ENCODE peak calls at places on chromosomes 11 and 22, in eight cellular contexts. One of them, this sample, is unnamed.
A peak's percentile ranks its signal among the peaks of the same experiment; 100 is the strongest.

GRCh38 chr22:38952382-38952993 is 4.9 kb upstream of the APOBEC3A start:
- DNase-seq in HCEC 1CT: no peak
- DNase-seq in activated naive CD8-positive, alpha-beta T cell treated with anti-CD3 and anti-CD28 coated beads, Interleukin-2, amount 50 U/mL, for 24 hours: no peak
- DNase-seq in RWPE1: no peak
- DNase-seq in pulmonary artery endothelial cell: no peak
- DNase-seq in T-helper 2 cell: no peak
- DNase-seq in stomach: no peak
- DNase-seq in endothelial cell: no peak
- DNase-seq in this sample: no peak

GRCh38 chr11:637593-638507 is 781 bp downstream of the DRD4 start:
- DNase-seq in HCEC 1CT: no peak
- DNase-seq in activated naive CD8-positive, alpha-beta T cell treated with anti-CD3 and anti-CD28 coated beads, Interleukin-2, amount 50 U/mL, for 24 hours: no peak
- DNase-seq in RWPE1: no peak
- DNase-seq in pulmonary artery endothelial cell: no peak
- DNase-seq in T-helper 2 cell: no peak
- DNase-seq in stomach: no peak
- DNase-seq in endothelial cell: no peak
- DNase-seq in this sample: no peak

GRCh38 chr11:72758690-72759389 is 6.6 kb upstream of the ARAP1 start:
- DNase-seq in HCEC 1CT: peak; percentile 63
- DNase-seq in activated naive CD8-positive, alpha-beta T cell treated with anti-CD3 and anti-CD28 coated beads, Interleukin-2, amount 50 U/mL, for 24 hours: no peak
- DNase-seq in RWPE1: no peak
- DNase-seq in pulmonary artery endothelial cell: no peak
- DNase-seq in T-helper 2 cell: no peak
- DNase-seq in stomach: no peak
- DNase-seq in endothelial cell: no peak
- DNase-seq in this sample: peak; percentile 62

GRCh38 chr22:42296381-42296853 is 26.0 kb upstream of the TCF20 start:
- DNase-seq in HCEC 1CT: no peak
- DNase-seq in activated naive CD8-positive, alpha-beta T cell treated with anti-CD3 and anti-CD28 coated beads, Interleukin-2, amount 50 U/mL, for 24 hours: no peak
- DNase-seq in RWPE1: no peak
- DNase-seq in pulmonary artery endothelial cell: no peak
- DNase-seq in T-helper 2 cell: no peak
- DNase-seq in stomach: peak; percentile 30
- DNase-seq in endothelial cell: no peak
- DNase-seq in this sample: no peak

GRCh38 chr11:8167796-8168195 is 1.0 kb downstream of the RIC3 start:
- DNase-seq in HCEC 1CT: no peak
- DNase-seq in activated naive CD8-positive, alpha-beta T cell treated with anti-CD3 and anti-CD28 coated beads, Interleukin-2, amount 50 U/mL, for 24 hours: no peak
- DNase-seq in RWPE1: no peak
- DNase-seq in pulmonary artery endothelial cell: no peak
- DNase-seq in T-helper 2 cell: peak; percentile 3
- DNase-seq in stomach: no peak
- DNase-seq in endothelial cell: no peak
- DNase-seq in this sample: no peak

GRCh38 chr11:120332822-120333716 is 3.1 kb upstream of the ARHGEF12 start:
- DNase-seq in HCEC 1CT: no peak
- DNase-seq in activated naive CD8-positive, alpha-beta T cell treated with anti-CD3 and anti-CD28 coated beads, Interleukin-2, amount 50 U/mL, for 24 hours: no peak
- DNase-seq in RWPE1: no peak
- DNase-seq in pulmonary artery endothelial cell: no peak
- DNase-seq in T-helper 2 cell: no peak
- DNase-seq in stomach: no peak
- DNase-seq in endothelial cell: no peak
- DNase-seq in this sample: no peak

GRCh38 chr22:50192056-50192824 is 6.5 kb downstream of the TRABD start:
- DNase-seq in HCEC 1CT: no peak
- DNase-seq in activated naive CD8-positive, alpha-beta T cell treated with anti-CD3 and anti-CD28 coated beads, Interleukin-2, amount 50 U/mL, for 24 hours: peak; percentile 36
- DNase-seq in RWPE1: no peak
- DNase-seq in pulmonary artery endothelial cell: no peak
- DNase-seq in T-helper 2 cell: peak; percentile 36
- DNase-seq in stomach: peak; percentile 39
- DNase-seq in endothelial cell: no peak
- DNase-seq in this sample: no peak

GRCh38 chr11:125807909-125808308 is 20.0 kb downstream of the PATE3 start:
- DNase-seq in HCEC 1CT: peak; percentile 13
- DNase-seq in activated naive CD8-positive, alpha-beta T cell treated with anti-CD3 and anti-CD28 coated beads, Interleukin-2, amount 50 U/mL, for 24 hours: no peak
- DNase-seq in RWPE1: no peak
- DNase-seq in pulmonary artery endothelial cell: no peak
- DNase-seq in T-helper 2 cell: no peak
- DNase-seq in stomach: no peak
- DNase-seq in endothelial cell: no peak
- DNase-seq in this sample: no peak

GRCh38 chr11:117144477-117145392 is 648 bp downstream of the PAFAH1B2 start:
- DNase-seq in HCEC 1CT: peak; percentile 81
- DNase-seq in activated naive CD8-positive, alpha-beta T cell treated with anti-CD3 and anti-CD28 coated beads, Interleukin-2, amount 50 U/mL, for 24 hours: peak; percentile 36
- DNase-seq in RWPE1: peak; percentile 79
- DNase-seq in pulmonary artery endothelial cell: peak; percentile 11
- DNase-seq in T-helper 2 cell: peak; percentile 59
- DNase-seq in stomach: peak; percentile 57
- DNase-seq in endothelial cell: peak; percentile 50
- DNase-seq in this sample: no peak

GRCh38 chr22:17627961-17628303 is 617 bp downstream of the ATP6V1E1 start:
- DNase-seq in HCEC 1CT: no peak
- DNase-seq in activated naive CD8-positive, alpha-beta T cell treated with anti-CD3 and anti-CD28 coated beads, Interleukin-2, amount 50 U/mL, for 24 hours: no peak
- DNase-seq in RWPE1: no peak
- DNase-seq in pulmonary artery endothelial cell: no peak
- DNase-seq in T-helper 2 cell: no peak
- DNase-seq in stomach: no peak
- DNase-seq in endothelial cell: no peak
- DNase-seq in this sample: no peak

GRCh38 chr11:69630009-69630870 is 10.7 kb upstream of the CCND1 start:
- DNase-seq in HCEC 1CT: no peak
- DNase-seq in activated naive CD8-positive, alpha-beta T cell treated with anti-CD3 and anti-CD28 coated beads, Interleukin-2, amount 50 U/mL, for 24 hours: no peak
- DNase-seq in RWPE1: no peak
- DNase-seq in pulmonary artery endothelial cell: no peak
- DNase-seq in T-helper 2 cell: no peak
- DNase-seq in stomach: no peak
- DNase-seq in endothelial cell: no peak
- DNase-seq in this sample: no peak

GRCh38 chr11:113176561-113176960 is 137.8 kb upstream of the TTC12 start:
- DNase-seq in HCEC 1CT: peak; percentile 65
- DNase-seq in activated naive CD8-positive, alpha-beta T cell treated with anti-CD3 and anti-CD28 coated beads, Interleukin-2, amount 50 U/mL, for 24 hours: no peak
- DNase-seq in RWPE1: no peak
- DNase-seq in pulmonary artery endothelial cell: no peak
- DNase-seq in T-helper 2 cell: no peak
- DNase-seq in stomach: no peak
- DNase-seq in endothelial cell: no peak
- DNase-seq in this sample: no peak

GRCh38 chr11:33703234-33703633 is 2.6 kb upstream of the C11orf91 start:
- DNase-seq in HCEC 1CT: no peak
- DNase-seq in activated naive CD8-positive, alpha-beta T cell treated with anti-CD3 and anti-CD28 coated beads, Interleukin-2, amount 50 U/mL, for 24 hours: no peak
- DNase-seq in RWPE1: no peak
- DNase-seq in pulmonary artery endothelial cell: no peak
- DNase-seq in T-helper 2 cell: no peak
- DNase-seq in stomach: no peak
- DNase-seq in endothelial cell: no peak
- DNase-seq in this sample: no peak

GRCh38 chr11:122882809-122883681 is 486 bp downstream of the JHY start:
- DNase-seq in HCEC 1CT: peak; percentile 3
- DNase-seq in activated naive CD8-positive, alpha-beta T cell treated with anti-CD3 and anti-CD28 coated beads, Interleukin-2, amount 50 U/mL, for 24 hours: peak; percentile 61
- DNase-seq in RWPE1: peak; percentile 36
- DNase-seq in pulmonary artery endothelial cell: no peak
- DNase-seq in T-helper 2 cell: peak; percentile 51
- DNase-seq in stomach: peak; percentile 49
- DNase-seq in endothelial cell: peak; percentile 67
- DNase-seq in this sample: peak; percentile 70

GRCh38 chr11:130631119-130631518 is 182.7 kb downstream of the ADAMTS15 start:
- DNase-seq in HCEC 1CT: peak; percentile 94
- DNase-seq in activated naive CD8-positive, alpha-beta T cell treated with anti-CD3 and anti-CD28 coated beads, Interleukin-2, amount 50 U/mL, for 24 hours: no peak
- DNase-seq in RWPE1: peak; percentile 88
- DNase-seq in pulmonary artery endothelial cell: no peak
- DNase-seq in T-helper 2 cell: peak; percentile 41
- DNase-seq in stomach: no peak
- DNase-seq in endothelial cell: no peak
- DNase-seq in this sample: no peak

GRCh38 chr22:40951795-40952602 is 821 bp downstream of the RBX1 start:
- DNase-seq in HCEC 1CT: peak; percentile 3
- DNase-seq in activated naive CD8-positive, alpha-beta T cell treated with anti-CD3 and anti-CD28 coated beads, Interleukin-2, amount 50 U/mL, for 24 hours: no peak
- DNase-seq in RWPE1: no peak
- DNase-seq in pulmonary artery endothelial cell: no peak
- DNase-seq in T-helper 2 cell: peak; percentile 59
- DNase-seq in stomach: no peak
- DNase-seq in endothelial cell: no peak
- DNase-seq in this sample: no peak

GRCh38 chr11:61966673-61967176 is 709 bp downstream of the FTH1 start:
- DNase-seq in HCEC 1CT: peak; percentile 35
- DNase-seq in activated naive CD8-positive, alpha-beta T cell treated with anti-CD3 and anti-CD28 coated beads, Interleukin-2, amount 50 U/mL, for 24 hours: peak; percentile 35
- DNase-seq in RWPE1: no peak
- DNase-seq in pulmonary artery endothelial cell: no peak
- DNase-seq in T-helper 2 cell: peak; percentile 76
- DNase-seq in stomach: no peak
- DNase-seq in endothelial cell: no peak
- DNase-seq in this sample: no peak

GRCh38 chr11:67282876-67283371 is 6.2 kb upstream of the ANKRD13D start:
- DNase-seq in HCEC 1CT: no peak
- DNase-seq in activated naive CD8-positive, alpha-beta T cell treated with anti-CD3 and anti-CD28 coated beads, Interleukin-2, amount 50 U/mL, for 24 hours: no peak
- DNase-seq in RWPE1: no peak
- DNase-seq in pulmonary artery endothelial cell: no peak
- DNase-seq in T-helper 2 cell: no peak
- DNase-seq in stomach: no peak
- DNase-seq in endothelial cell: no peak
- DNase-seq in this sample: no peak

GRCh38 chr11:61378713-61379313 is 13.6 kb upstream of the TMEM216 start:
- DNase-seq in HCEC 1CT: peak; percentile 95
- DNase-seq in activated naive CD8-positive, alpha-beta T cell treated with anti-CD3 and anti-CD28 coated beads, Interleukin-2, amount 50 U/mL, for 24 hours: no peak
- DNase-seq in RWPE1: peak; percentile 92
- DNase-seq in pulmonary artery endothelial cell: no peak
- DNase-seq in T-helper 2 cell: no peak
- DNase-seq in stomach: no peak
- DNase-seq in endothelial cell: no peak
- DNase-seq in this sample: peak; percentile 92

GRCh38 chr11:113242767-113243397 is 71.5 kb upstream of the TTC12 start:
- DNase-seq in HCEC 1CT: peak; percentile 38
- DNase-seq in activated naive CD8-positive, alpha-beta T cell treated with anti-CD3 and anti-CD28 coated beads, Interleukin-2, amount 50 U/mL, for 24 hours: peak; percentile 8
- DNase-seq in RWPE1: no peak
- DNase-seq in pulmonary artery endothelial cell: no peak
- DNase-seq in T-helper 2 cell: peak; percentile 81
- DNase-seq in stomach: no peak
- DNase-seq in endothelial cell: peak; percentile 24
- DNase-seq in this sample: no peak

GRCh38 chr22:47618180-47618579 is 855.7 kb downstream of the TBC1D22A start:
- DNase-seq in HCEC 1CT: no peak
- DNase-seq in activated naive CD8-positive, alpha-beta T cell treated with anti-CD3 and anti-CD28 coated beads, Interleukin-2, amount 50 U/mL, for 24 hours: no peak
- DNase-seq in RWPE1: no peak
- DNase-seq in pulmonary artery endothelial cell: no peak
- DNase-seq in T-helper 2 cell: no peak
- DNase-seq in stomach: peak; percentile 21
- DNase-seq in endothelial cell: no peak
- DNase-seq in this sample: no peak

GRCh38 chr11:35529971-35530495 is 4.6 kb upstream of the PAMR1 start:
- DNase-seq in HCEC 1CT: peak; percentile 89
- DNase-seq in activated naive CD8-positive, alpha-beta T cell treated with anti-CD3 and anti-CD28 coated beads, Interleukin-2, amount 50 U/mL, for 24 hours: no peak
- DNase-seq in RWPE1: peak; percentile 65
- DNase-seq in pulmonary artery endothelial cell: no peak
- DNase-seq in T-helper 2 cell: no peak
- DNase-seq in stomach: no peak
- DNase-seq in endothelial cell: no peak
- DNase-seq in this sample: peak; percentile 87

GRCh38 chr11:20027546-20028014 is 132.7 kb downstream of the DBX1 start:
- DNase-seq in HCEC 1CT: no peak
- DNase-seq in activated naive CD8-positive, alpha-beta T cell treated with anti-CD3 and anti-CD28 coated beads, Interleukin-2, amount 50 U/mL, for 24 hours: no peak
- DNase-seq in RWPE1: no peak
- DNase-seq in pulmonary artery endothelial cell: no peak
- DNase-seq in T-helper 2 cell: no peak
- DNase-seq in stomach: no peak
- DNase-seq in endothelial cell: no peak
- DNase-seq in this sample: no peak

GRCh38 chr11:824942-825341 is 2.8 kb upstream of the CRACR2B start:
- DNase-seq in HCEC 1CT: no peak
- DNase-seq in activated naive CD8-positive, alpha-beta T cell treated with anti-CD3 and anti-CD28 coated beads, Interleukin-2, amount 50 U/mL, for 24 hours: no peak
- DNase-seq in RWPE1: no peak
- DNase-seq in pulmonary artery endothelial cell: no peak
- DNase-seq in T-helper 2 cell: no peak
- DNase-seq in stomach: no peak
- DNase-seq in endothelial cell: no peak
- DNase-seq in this sample: no peak

GRCh38 chr11:79274636-79275315 is 166.1 kb downstream of the TENM4 start:
- DNase-seq in HCEC 1CT: no peak
- DNase-seq in activated naive CD8-positive, alpha-beta T cell treated with anti-CD3 and anti-CD28 coated beads, Interleukin-2, amount 50 U/mL, for 24 hours: no peak
- DNase-seq in RWPE1: no peak
- DNase-seq in pulmonary artery endothelial cell: no peak
- DNase-seq in T-helper 2 cell: no peak
- DNase-seq in stomach: no peak
- DNase-seq in endothelial cell: no peak
- DNase-seq in this sample: peak; percentile 54

This sample was measured in AG04449.